ENCODE peak calls at places on chromosomes 4 and X, in nine cellular contexts. O is osteoblast, M is stomach, Z is psoas muscle, J is AG04449, G is heart left ventricle, C is astrocyte of the spinal cord, X is hepatocyte, L is endodermal cell. Q is an unnamed sample.

GRCh38 chrX:45851434-45851991 is 650.8 kb upstream of the DIPK2B start:
- DNase-seq in O (peak), M (peak), Z (peak), J (no peak), G (no peak), C (no peak), X (peak), L (peak), Q (peak)

GRCh38 chrX:120251471-120252011 is 929 bp downstream of the ZBTB33 start:
- DNase-seq in O (peak), M (peak), Z (peak), J (no peak), G (peak), C (peak), X (peak), L (peak), Q (no peak)

GRCh38 chr4:179325181-179325580 is 1882.9 kb upstream of the AGA start:
- DNase-seq in O (no peak), M (no peak), Z (no peak), J (no peak), G (no peak), C (peak), X (no peak), L (no peak), Q (no peak)

GRCh38 chr4:98027827-98028226 is 115.4 kb downstream of the STPG2 start:
- DNase-seq in O (no peak), M (no peak), Z (no peak), J (no peak), G (no peak), C (peak), X (peak), L (peak), Q (peak)

GRCh38 chr4:183098723-183099536 is at the start of gene WWC2:
- DNase-seq in O (peak), M (peak), Z (peak), J (peak), G (peak), C (peak), X (peak), L (peak), Q (peak)

GRCh38 chrX:31212856-31213748 is 141.3 kb upstream of the FTHL17 start:
- DNase-seq in O (no peak), M (peak), Z (no peak), J (no peak), G (no peak), C (no peak), X (no peak), L (no peak), Q (peak)

GRCh38 chrX:68692651-68693050 is 45.2 kb downstream of the STARD8 start:
- DNase-seq in O (peak), M (no peak), Z (no peak), J (no peak), G (no peak), C (peak), X (no peak), L (no peak), Q (no peak)

GRCh38 chr4:147480891-147481576 is at the start of gene EDNRA:
- DNase-seq in O (peak), M (no peak), Z (peak), J (no peak), G (peak), C (peak), X (peak), L (peak), Q (peak)

GRCh38 chr4:78654809-78655208 is 103.2 kb downstream of the ANXA3 start:
- DNase-seq in O (no peak), M (no peak), Z (no peak), J (no peak), G (no peak), C (no peak), X (no peak), L (no peak), Q (no peak)

GRCh38 chrX:134671207-134671750 is 13.0 kb upstream of the PLAC1 start:
- DNase-seq in O (no peak), M (no peak), Z (no peak), J (no peak), G (no peak), C (no peak), X (no peak), L (no peak), Q (no peak)

GRCh38 chr4:30181512-30181911 is 538.7 kb upstream of the PCDH7 start:
- DNase-seq in O (no peak), M (no peak), Z (no peak), J (no peak), G (no peak), C (no peak), X (no peak), L (no peak), Q (no peak)

GRCh38 chr4:78622253-78622979 is 70.8 kb downstream of the ANXA3 start:
- DNase-seq in O (peak), M (no peak), Z (no peak), J (no peak), G (no peak), C (peak), X (peak), L (peak), Q (no peak)

GRCh38 chrX:67563469-67564448 is 19.9 kb downstream of the AR start:
- DNase-seq in O (no peak), M (no peak), Z (no peak), J (no peak), G (peak), C (no peak), X (peak), L (no peak), Q (no peak)

GRCh38 chr4:2266181-2266580 is 4.3 kb upstream of the MXD4 start:
- DNase-seq in O (peak), M (peak), Z (peak), J (no peak), G (peak), C (no peak), X (no peak), L (no peak), Q (no peak)

GRCh38 chr4:27357283-27357682 is 496.6 kb downstream of the STIM2 start:
- DNase-seq in O (no peak), M (no peak), Z (no peak), J (no peak), G (no peak), C (peak), X (peak), L (no peak), Q (no peak)

GRCh38 chr4:40710484-40711269 is 39.1 kb upstream of the NSUN7 start:
- DNase-seq in O (no peak), M (no peak), Z (no peak), J (no peak), G (no peak), C (no peak), X (no peak), L (no peak), Q (no peak)

GRCh38 chr4:77065382-77065781 is 10.4 kb downstream of the CCNI start:
- DNase-seq in O (no peak), M (no peak), Z (no peak), J (no peak), G (no peak), C (no peak), X (no peak), L (no peak), Q (no peak)

GRCh38 chrX:323721-324628 is 5.4 kb upstream of the GTPBP6 start:
- DNase-seq in O (no peak), M (peak), Z (peak), J (peak), G (peak), C (peak), X (peak), L (peak), Q (peak)

GRCh38 chrX:22389544-22390243 is 117.0 kb downstream of the CBLL2 start:
- DNase-seq in O (peak), M (no peak), Z (no peak), J (peak), G (no peak), C (peak), X (no peak), L (no peak), Q (peak)

GRCh38 chr4:123443401-123444297 is 47.1 kb downstream of the SPRY1 start:
- DNase-seq in O (no peak), M (no peak), Z (no peak), J (no peak), G (no peak), C (peak), X (no peak), L (no peak), Q (no peak)

GRCh38 chrX:9847071-9847470 is 60.8 kb downstream of the SHROOM2 start:
- DNase-seq in O (no peak), M (no peak), Z (no peak), J (no peak), G (no peak), C (peak), X (peak), L (no peak), Q (no peak)

GRCh38 chr4:159212675-159213297 is 109.9 kb downstream of the RAPGEF2 start:
- DNase-seq in O (no peak), M (no peak), Z (no peak), J (no peak), G (peak), C (no peak), X (no peak), L (no peak), Q (no peak)

GRCh38 chrX:71923516-71923915 is 12.9 kb downstream of the NHSL2 start:
- DNase-seq in O (no peak), M (no peak), Z (no peak), J (no peak), G (no peak), C (no peak), X (no peak), L (no peak), Q (no peak)

GRCh38 chr4:139665690-139666529 is at the start of gene MGST2:
- DNase-seq in O (peak), M (peak), Z (peak), J (no peak), G (peak), C (peak), X (peak), L (peak), Q (peak)

GRCh38 chr4:3304831-3305609 is 12.2 kb downstream of the RGS12 start:
- DNase-seq in O (peak), M (no peak), Z (peak), J (no peak), G (peak), C (peak), X (peak), L (peak), Q (no peak)

GRCh38 chr4:55184600-55185523 is 59.5 kb upstream of the KDR start:
- DNase-seq in O (no peak), M (peak), Z (peak), J (peak), G (peak), C (peak), X (peak), L (peak), Q (peak)

GRCh38 chrX:31154941-31155340 is 83.1 kb upstream of the FTHL17 start:
- DNase-seq in O (no peak), M (no peak), Z (no peak), J (no peak), G (no peak), C (no peak), X (no peak), L (no peak), Q (no peak)

GRCh38 chr4:176794651-176795050 is 1.9 kb upstream of the VEGFC start:
- DNase-seq in O (no peak), M (no peak), Z (no peak), J (no peak), G (no peak), C (no peak), X (no peak), L (no peak), Q (no peak)

GRCh38 chrX:22134681-22135080 is 102.6 kb downstream of the PHEX start:
- DNase-seq in O (peak), M (no peak), Z (no peak), J (peak), G (no peak), C (peak), X (peak), L (no peak), Q (peak)

GRCh38 chr4:112855058-112855457 is 194.4 kb upstream of the ANK2 start:
- DNase-seq in O (no peak), M (no peak), Z (no peak), J (no peak), G (peak), C (no peak), X (no peak), L (no peak), Q (no peak)

GRCh38 chr4:124144302-124144701 is 568.2 kb downstream of the ANKRD50 start:
- DNase-seq in O (no peak), M (no peak), Z (no peak), J (no peak), G (no peak), C (peak), X (no peak), L (no peak), Q (peak)

GRCh38 chr4:141331534-141332358 is 111.1 kb downstream of the ZNF330 start:
- DNase-seq in O (no peak), M (no peak), Z (no peak), J (no peak), G (no peak), C (no peak), X (no peak), L (no peak), Q (no peak)

GRCh38 chr4:121943941-121944340 is 7.9 kb downstream of the TRPC3 start:
- DNase-seq in O (no peak), M (no peak), Z (no peak), J (no peak), G (no peak), C (no peak), X (no peak), L (peak), Q (no peak)

GRCh38 chr4:165926307-165926706 is 53.3 kb downstream of the TLL1 start:
- DNase-seq in O (no peak), M (no peak), Z (no peak), J (no peak), G (no peak), C (no peak), X (no peak), L (no peak), Q (no peak)

GRCh38 chr4:14917305-14917647 is 85.0 kb upstream of the CPEB2 start:
- DNase-seq in O (no peak), M (no peak), Z (no peak), J (no peak), G (no peak), C (no peak), X (no peak), L (no peak), Q (no peak)

GRCh38 chrX:20693071-20693470 is 426.4 kb upstream of the RPS6KA3 start:
- DNase-seq in O (no peak), M (no peak), Z (no peak), J (no peak), G (no peak), C (no peak), X (no peak), L (no peak), Q (no peak)

GRCh38 chr4:519885-520595 is 21.0 kb downstream of the PIGG start:
- DNase-seq in O (no peak), M (no peak), Z (no peak), J (no peak), G (no peak), C (no peak), X (no peak), L (no peak), Q (peak)

DNA sequence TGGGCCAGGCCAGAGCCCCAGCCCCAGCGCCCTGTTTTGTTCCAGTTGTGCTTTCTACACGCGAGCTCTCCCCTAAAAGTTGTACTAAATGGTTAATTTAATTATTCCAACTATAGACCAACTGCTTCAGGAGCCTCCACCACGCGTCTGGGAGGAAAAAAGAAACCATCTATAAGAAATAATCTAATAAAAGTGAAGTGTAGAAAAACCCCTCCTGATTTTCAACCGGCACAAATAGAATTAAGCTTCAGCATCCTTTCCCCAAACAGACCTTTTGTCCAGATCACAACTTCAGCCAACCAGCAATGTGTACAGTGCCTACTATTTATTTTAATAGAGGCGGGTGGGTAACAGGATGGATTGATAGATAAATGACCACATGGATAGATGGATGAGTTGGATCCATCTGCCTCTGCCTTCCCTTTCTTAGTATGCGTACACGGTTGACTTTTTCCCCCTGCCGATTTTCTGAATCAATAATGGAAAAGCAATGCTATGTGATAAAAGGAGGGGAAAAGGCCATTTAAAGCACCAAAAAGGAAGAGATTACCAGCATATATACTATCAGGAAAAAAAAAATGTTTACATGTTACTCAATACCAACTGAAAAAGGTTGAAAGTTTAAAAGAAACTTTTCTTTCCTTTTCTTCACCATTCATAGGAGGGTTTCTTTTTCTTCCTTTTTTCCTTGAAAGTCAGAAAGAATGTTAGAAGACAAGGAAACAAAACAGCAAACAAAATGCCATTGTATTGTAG is 3.7 kb upstream of the PHOX2B start:
- DNase-seq in O (no peak), M (no peak), Z (no peak), J (no peak), G (no peak), C (no peak), X (no peak), L (no peak), Q (no peak)
- TF ChIP-seq CTCF in O (no peak), M (no peak), Z (no peak), J (no peak), G (no peak), C (no peak), X (no peak), L (no peak), Q (no peak)

DNA sequence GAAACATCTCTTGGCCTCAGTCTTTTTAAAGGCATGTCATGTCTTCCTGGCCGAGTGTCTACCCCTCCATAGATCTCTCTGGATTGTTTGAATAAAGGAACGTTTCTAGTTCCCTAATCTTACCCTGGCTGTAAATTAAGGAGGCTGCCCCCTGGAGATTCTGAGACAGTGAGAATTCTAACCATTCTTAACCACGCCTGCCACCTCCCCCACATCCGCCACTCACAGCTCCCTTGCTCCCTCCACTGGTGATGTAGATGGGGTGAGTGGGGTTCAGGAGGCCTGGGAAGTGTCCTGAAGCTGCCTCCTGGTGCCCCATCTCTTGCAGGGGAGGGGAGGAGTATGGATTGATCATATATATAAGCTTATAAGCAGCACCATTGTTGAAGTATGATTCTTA is 48.0 kb upstream of the TRIM2 start:
- DNase-seq in O (no peak), M (no peak), Z (no peak), J (no peak), G (no peak), C (no peak), X (no peak), L (peak), Q (no peak)
- TF ChIP-seq CTCF in O (no peak), M (no peak), Z (no peak), J (peak), G (no peak), C (peak), X (no peak), L (peak), Q (peak)

GRCh38 chr4:23290656-23291055 is 597.9 kb downstream of the GBA3 start:
- DNase-seq in O (no peak), M (no peak), Z (no peak), J (no peak), G (no peak), C (peak), X (no peak), L (no peak), Q (peak)
- TF ChIP-seq CTCF in O (no peak), M (no peak), Z (no peak), J (no peak), G (no peak), C (no peak), X (no peak), L (no peak), Q (no peak)

GRCh38 chr4:17561195-17561909 is 15.6 kb upstream of the LAP3 start:
- DNase-seq in O (peak), M (no peak), Z (no peak), J (no peak), G (no peak), C (peak), X (no peak), L (peak), Q (peak)

GRCh38 chr4:17560065-17560673 is 16.8 kb upstream of the LAP3 start:
- DNase-seq in O (no peak), M (no peak), Z (no peak), J (no peak), G (no peak), C (no peak), X (no peak), L (no peak), Q (no peak)

GRCh38 chr4:17558941-17559708 is 17.9 kb upstream of the LAP3 start:
- DNase-seq in O (no peak), M (no peak), Z (no peak), J (no peak), G (no peak), C (no peak), X (peak), L (no peak), Q (no peak)

GRCh38 chr4:17559709-17560048 is 17.3 kb upstream of the LAP3 start:
- DNase-seq in O (no peak), M (no peak), Z (no peak), J (no peak), G (no peak), C (no peak), X (no peak), L (no peak), Q (no peak)

DNA sequence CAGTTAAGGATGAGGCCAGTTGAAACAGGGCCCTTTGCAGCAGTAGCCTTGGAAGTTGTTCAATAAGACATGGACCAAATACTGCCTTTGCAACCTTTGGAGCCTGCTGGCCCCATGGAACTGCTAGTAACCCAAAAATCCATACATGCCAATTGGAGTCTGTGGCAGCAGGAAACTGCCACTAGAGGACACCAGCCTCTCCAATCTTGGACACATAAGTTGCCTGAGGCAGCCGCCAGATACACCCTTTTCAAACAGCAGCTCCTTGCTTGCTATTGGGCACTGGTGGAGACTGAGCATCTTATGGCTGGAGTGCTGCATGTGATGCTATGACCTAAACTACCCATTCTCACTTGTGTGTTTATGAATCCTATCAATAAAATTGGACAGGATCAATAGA is 14.8 kb upstream of the LAP3 start:
- DNase-seq in O (peak), M (no peak), Z (no peak), J (no peak), G (no peak), C (no peak), X (no peak), L (peak), Q (no peak)
- TF ChIP-seq CTCF in O (peak), M (no peak), Z (peak), J (no peak), G (no peak), C (peak), X (no peak), L (peak), Q (no peak)